ENCODE peak calls at places on chromosomes 1 and 21, in six cellular contexts. One of them, this sample, is unnamed.

GRCh38 chr1:204350857-204351573 is 8.7 kb downstream of the PLEKHA6 start:
- DNase-seq in pancreas: peak
- DNase-seq in ACHN: no peak
- DNase-seq in caudate nucleus: peak
- DNase-seq in HCEC 1CT: peak
- DNase-seq in T-helper 2 cell: no peak
- DNase-seq in this sample: peak

GRCh38 chr1:195714248-195714647 is 894.0 kb downstream of the KCNT2 start:
- DNase-seq in pancreas: no peak
- DNase-seq in ACHN: no peak
- DNase-seq in caudate nucleus: no peak
- DNase-seq in HCEC 1CT: no peak
- DNase-seq in T-helper 2 cell: no peak
- DNase-seq in this sample: no peak

GRCh38 chr1:47763456-47764171 is 233.6 kb downstream of the TRABD2B start:
- DNase-seq in pancreas: no peak
- DNase-seq in ACHN: no peak
- DNase-seq in caudate nucleus: no peak
- DNase-seq in HCEC 1CT: no peak
- DNase-seq in T-helper 2 cell: no peak
- DNase-seq in this sample: no peak

GRCh38 chr1:180311011-180311730 is 81.1 kb downstream of the LHX4 start:
- DNase-seq in pancreas: no peak
- DNase-seq in ACHN: peak
- DNase-seq in caudate nucleus: no peak
- DNase-seq in HCEC 1CT: peak
- DNase-seq in T-helper 2 cell: no peak
- DNase-seq in this sample: no peak

GRCh38 chr1:9245230-9245619 is 10.7 kb downstream of the H6PD start:
- DNase-seq in pancreas: no peak
- DNase-seq in ACHN: no peak
- DNase-seq in caudate nucleus: no peak
- DNase-seq in HCEC 1CT: no peak
- DNase-seq in T-helper 2 cell: no peak
- DNase-seq in this sample: no peak

GRCh38 chr1:194533641-194534040 is 1347.2 kb upstream of the B3GALT2 start:
- DNase-seq in pancreas: no peak
- DNase-seq in ACHN: peak
- DNase-seq in caudate nucleus: no peak
- DNase-seq in HCEC 1CT: no peak
- DNase-seq in T-helper 2 cell: no peak
- DNase-seq in this sample: no peak

GRCh38 chr1:226648421-226648820 is 90.7 kb downstream of the ITPKB start:
- DNase-seq in pancreas: no peak
- DNase-seq in ACHN: no peak
- DNase-seq in caudate nucleus: no peak
- DNase-seq in HCEC 1CT: no peak
- DNase-seq in T-helper 2 cell: no peak
- DNase-seq in this sample: peak

GRCh38 chr1:84078108-84078823 is 65.8 kb upstream of the PRKACB start:
- DNase-seq in pancreas: peak
- DNase-seq in ACHN: peak
- DNase-seq in caudate nucleus: no peak
- DNase-seq in HCEC 1CT: peak
- DNase-seq in T-helper 2 cell: no peak
- DNase-seq in this sample: peak

GRCh38 chr1:160829766-160830165 is 32.9 kb downstream of the CD244 start:
- DNase-seq in pancreas: no peak
- DNase-seq in ACHN: no peak
- DNase-seq in caudate nucleus: no peak
- DNase-seq in HCEC 1CT: no peak
- DNase-seq in T-helper 2 cell: no peak
- DNase-seq in this sample: no peak

GRCh38 chr1:201517631-201518030 is 10.7 kb upstream of the CSRP1 start:
- DNase-seq in pancreas: no peak
- DNase-seq in ACHN: no peak
- DNase-seq in caudate nucleus: no peak
- DNase-seq in HCEC 1CT: no peak
- DNase-seq in T-helper 2 cell: no peak
- DNase-seq in this sample: no peak

GRCh38 chr1:45545019-45545493 is 5.6 kb upstream of the AKR1A1 start:
- DNase-seq in pancreas: no peak
- DNase-seq in ACHN: no peak
- DNase-seq in caudate nucleus: no peak
- DNase-seq in HCEC 1CT: no peak
- DNase-seq in T-helper 2 cell: peak
- DNase-seq in this sample: no peak

GRCh38 chr1:69911301-69911801 is 294.0 kb downstream of the LRRC40 start:
- DNase-seq in pancreas: no peak
- DNase-seq in ACHN: no peak
- DNase-seq in caudate nucleus: no peak
- DNase-seq in HCEC 1CT: peak
- DNase-seq in T-helper 2 cell: no peak
- DNase-seq in this sample: no peak

GRCh38 chr21:32516729-32517649 is 68.3 kb downstream of the TCP10L start:
- DNase-seq in pancreas: no peak
- DNase-seq in ACHN: no peak
- DNase-seq in caudate nucleus: no peak
- DNase-seq in HCEC 1CT: peak
- DNase-seq in T-helper 2 cell: no peak
- DNase-seq in this sample: no peak

GRCh38 chr1:199682081-199682480 is 345.4 kb upstream of the NR5A2 start:
- DNase-seq in pancreas: no peak
- DNase-seq in ACHN: no peak
- DNase-seq in caudate nucleus: no peak
- DNase-seq in HCEC 1CT: no peak
- DNase-seq in T-helper 2 cell: no peak
- DNase-seq in this sample: no peak

GRCh38 chr1:234955107-234955731 is 173.4 kb downstream of the TOMM20 start:
- DNase-seq in pancreas: peak
- DNase-seq in ACHN: no peak
- DNase-seq in caudate nucleus: no peak
- DNase-seq in HCEC 1CT: peak
- DNase-seq in T-helper 2 cell: peak
- DNase-seq in this sample: peak

GRCh38 chr1:69947837-69948236 is 257.5 kb downstream of the LRRC40 start:
- DNase-seq in pancreas: no peak
- DNase-seq in ACHN: peak
- DNase-seq in caudate nucleus: no peak
- DNase-seq in HCEC 1CT: no peak
- DNase-seq in T-helper 2 cell: no peak
- DNase-seq in this sample: no peak

GRCh38 chr1:150548632-150549495 is at the start of gene ADAMTSL4:
- DNase-seq in pancreas: no peak
- DNase-seq in ACHN: peak
- DNase-seq in caudate nucleus: no peak
- DNase-seq in HCEC 1CT: peak
- DNase-seq in T-helper 2 cell: peak
- DNase-seq in this sample: peak